ENCODE peak calls at places on chromosomes 4 and X, in ten cellular contexts. One of them, this sample, is unnamed.

GRCh38 chr4:142443469-142443868 is 402.6 kb downstream of the INPP4B start:
- DNase-seq in fibroblast of pulmonary artery: no peak
- DNase-seq in heart right ventricle: no peak
- DNase-seq in fibroblast of lung: no peak
- DNase-seq in GM13976: no peak
- DNase-seq in HCT116: no peak
- DNase-seq in CD8-positive, alpha-beta T cell: peak
- DNase-seq in astrocyte of the spinal cord: no peak
- DNase-seq in AG04449: no peak
- DNase-seq in neural crest cell: no peak
- DNase-seq in this sample: no peak

GRCh38 chr4:38150766-38151165 is 190.6 kb downstream of the PTTG2 start:
- DNase-seq in fibroblast of pulmonary artery: peak
- DNase-seq in heart right ventricle: no peak
- DNase-seq in fibroblast of lung: no peak
- DNase-seq in GM13976: no peak
- DNase-seq in HCT116: no peak
- DNase-seq in CD8-positive, alpha-beta T cell: no peak
- DNase-seq in astrocyte of the spinal cord: no peak
- DNase-seq in AG04449: no peak
- DNase-seq in neural crest cell: no peak
- DNase-seq in this sample: peak

GRCh38 chr4:112897548-112897947 is 151.9 kb upstream of the ANK2 start:
- DNase-seq in fibroblast of pulmonary artery: no peak
- DNase-seq in heart right ventricle: no peak
- DNase-seq in fibroblast of lung: no peak
- DNase-seq in GM13976: no peak
- DNase-seq in HCT116: no peak
- DNase-seq in CD8-positive, alpha-beta T cell: no peak
- DNase-seq in astrocyte of the spinal cord: no peak
- DNase-seq in AG04449: no peak
- DNase-seq in neural crest cell: no peak
- DNase-seq in this sample: no peak

GRCh38 chr4:72314869-72315268 is 254.2 kb downstream of the ADAMTS3 start:
- DNase-seq in fibroblast of pulmonary artery: peak
- DNase-seq in heart right ventricle: no peak
- DNase-seq in fibroblast of lung: peak
- DNase-seq in GM13976: no peak
- DNase-seq in HCT116: no peak
- DNase-seq in CD8-positive, alpha-beta T cell: no peak
- DNase-seq in astrocyte of the spinal cord: peak
- DNase-seq in AG04449: peak
- DNase-seq in neural crest cell: no peak
- DNase-seq in this sample: peak

GRCh38 chr4:31539279-31540074 is 819.3 kb downstream of the PCDH7 start:
- DNase-seq in fibroblast of pulmonary artery: no peak
- DNase-seq in heart right ventricle: no peak
- DNase-seq in fibroblast of lung: no peak
- DNase-seq in GM13976: no peak
- DNase-seq in HCT116: no peak
- DNase-seq in CD8-positive, alpha-beta T cell: no peak
- DNase-seq in astrocyte of the spinal cord: peak
- DNase-seq in AG04449: no peak
- DNase-seq in neural crest cell: no peak
- DNase-seq in this sample: peak

GRCh38 chrX:106791495-106791894 is 11.0 kb upstream of the TBC1D8B start:
- DNase-seq in fibroblast of pulmonary artery: peak
- DNase-seq in heart right ventricle: no peak
- DNase-seq in fibroblast of lung: peak
- DNase-seq in GM13976: no peak
- DNase-seq in HCT116: no peak
- DNase-seq in CD8-positive, alpha-beta T cell: no peak
- DNase-seq in astrocyte of the spinal cord: no peak
- DNase-seq in AG04449: no peak
- DNase-seq in neural crest cell: no peak
- DNase-seq in this sample: peak

GRCh38 chr4:111434581-111434980 is 710.7 kb upstream of the FAM241A start:
- DNase-seq in fibroblast of pulmonary artery: peak
- DNase-seq in heart right ventricle: no peak
- DNase-seq in fibroblast of lung: no peak
- DNase-seq in GM13976: no peak
- DNase-seq in HCT116: no peak
- DNase-seq in CD8-positive, alpha-beta T cell: no peak
- DNase-seq in astrocyte of the spinal cord: no peak
- DNase-seq in AG04449: no peak
- DNase-seq in neural crest cell: no peak
- DNase-seq in this sample: peak

GRCh38 chr4:124936427-124936826 is 223.9 kb upstream of the ANKRD50 start:
- DNase-seq in fibroblast of pulmonary artery: peak
- DNase-seq in heart right ventricle: peak
- DNase-seq in fibroblast of lung: peak
- DNase-seq in GM13976: no peak
- DNase-seq in HCT116: no peak
- DNase-seq in CD8-positive, alpha-beta T cell: no peak
- DNase-seq in astrocyte of the spinal cord: peak
- DNase-seq in AG04449: no peak
- DNase-seq in neural crest cell: no peak
- DNase-seq in this sample: no peak

GRCh38 chr4:38925492-38926418 is 58.1 kb downstream of the FAM114A1 start:
- DNase-seq in fibroblast of pulmonary artery: no peak
- DNase-seq in heart right ventricle: no peak
- DNase-seq in fibroblast of lung: no peak
- DNase-seq in GM13976: no peak
- DNase-seq in HCT116: no peak
- DNase-seq in CD8-positive, alpha-beta T cell: no peak
- DNase-seq in astrocyte of the spinal cord: no peak
- DNase-seq in AG04449: no peak
- DNase-seq in neural crest cell: no peak
- DNase-seq in this sample: peak

GRCh38 chr4:185896832-185897475 is 85.0 kb upstream of the SORBS2 start:
- DNase-seq in fibroblast of pulmonary artery: no peak
- DNase-seq in heart right ventricle: no peak
- DNase-seq in fibroblast of lung: no peak
- DNase-seq in GM13976: no peak
- DNase-seq in HCT116: no peak
- DNase-seq in CD8-positive, alpha-beta T cell: no peak
- DNase-seq in astrocyte of the spinal cord: no peak
- DNase-seq in AG04449: no peak
- DNase-seq in neural crest cell: no peak
- DNase-seq in this sample: no peak

GRCh38 chrX:69388526-69388925 is 115.6 kb upstream of the NALF2 start:
- DNase-seq in fibroblast of pulmonary artery: no peak
- DNase-seq in heart right ventricle: no peak
- DNase-seq in fibroblast of lung: no peak
- DNase-seq in GM13976: no peak
- DNase-seq in HCT116: no peak
- DNase-seq in CD8-positive, alpha-beta T cell: no peak
- DNase-seq in astrocyte of the spinal cord: no peak
- DNase-seq in AG04449: no peak
- DNase-seq in neural crest cell: no peak
- DNase-seq in this sample: no peak

GRCh38 chr4:40626183-40626990 is 3.3 kb downstream of the RBM47 start:
- DNase-seq in fibroblast of pulmonary artery: peak
- DNase-seq in heart right ventricle: no peak
- DNase-seq in fibroblast of lung: no peak
- DNase-seq in GM13976: no peak
- DNase-seq in HCT116: no peak
- DNase-seq in CD8-positive, alpha-beta T cell: no peak
- DNase-seq in astrocyte of the spinal cord: no peak
- DNase-seq in AG04449: no peak
- DNase-seq in neural crest cell: no peak
- DNase-seq in this sample: no peak

GRCh38 chrX:96474357-96475125 is 210.1 kb upstream of the DIAPH2 start:
- DNase-seq in fibroblast of pulmonary artery: peak
- DNase-seq in heart right ventricle: no peak
- DNase-seq in fibroblast of lung: peak
- DNase-seq in GM13976: no peak
- DNase-seq in HCT116: no peak
- DNase-seq in CD8-positive, alpha-beta T cell: no peak
- DNase-seq in astrocyte of the spinal cord: no peak
- DNase-seq in AG04449: no peak
- DNase-seq in neural crest cell: no peak
- DNase-seq in this sample: no peak

GRCh38 chr4:15043226-15043625 is 40.9 kb downstream of the CPEB2 start:
- DNase-seq in fibroblast of pulmonary artery: no peak
- DNase-seq in heart right ventricle: no peak
- DNase-seq in fibroblast of lung: no peak
- DNase-seq in GM13976: no peak
- DNase-seq in HCT116: peak
- DNase-seq in CD8-positive, alpha-beta T cell: no peak
- DNase-seq in astrocyte of the spinal cord: no peak
- DNase-seq in AG04449: no peak
- DNase-seq in neural crest cell: no peak
- DNase-seq in this sample: no peak
- TF ChIP-seq CTCF in fibroblast of pulmonary artery: peak
- TF ChIP-seq CTCF in heart right ventricle: no peak
- TF ChIP-seq CTCF in fibroblast of lung: no peak
- TF ChIP-seq CTCF in GM13976: no peak
- TF ChIP-seq CTCF in HCT116: peak
- TF ChIP-seq CTCF in CD8-positive, alpha-beta T cell: no peak
- TF ChIP-seq CTCF in astrocyte of the spinal cord: peak
- TF ChIP-seq CTCF in AG04449: no peak
- TF ChIP-seq CTCF in neural crest cell: peak
- TF ChIP-seq CTCF in this sample: peak

GRCh38 chr4:53653484-53654053 is 62.3 kb upstream of the LNX1 start:
- DNase-seq in fibroblast of pulmonary artery: peak
- DNase-seq in heart right ventricle: no peak
- DNase-seq in fibroblast of lung: peak
- DNase-seq in GM13976: no peak
- DNase-seq in HCT116: no peak
- DNase-seq in CD8-positive, alpha-beta T cell: no peak
- DNase-seq in astrocyte of the spinal cord: peak
- DNase-seq in AG04449: no peak
- DNase-seq in neural crest cell: no peak
- DNase-seq in this sample: peak
- TF ChIP-seq CTCF in fibroblast of pulmonary artery: no peak
- TF ChIP-seq CTCF in heart right ventricle: no peak
- TF ChIP-seq CTCF in fibroblast of lung: no peak
- TF ChIP-seq CTCF in GM13976: no peak
- TF ChIP-seq CTCF in HCT116: peak
- TF ChIP-seq CTCF in CD8-positive, alpha-beta T cell: no peak
- TF ChIP-seq CTCF in astrocyte of the spinal cord: no peak
- TF ChIP-seq CTCF in AG04449: no peak
- TF ChIP-seq CTCF in neural crest cell: no peak
- TF ChIP-seq CTCF in this sample: no peak

GRCh38 chr4:48944252-48944651 is 37.7 kb upstream of the OCIAD2 start:
- DNase-seq in fibroblast of pulmonary artery: peak
- DNase-seq in heart right ventricle: no peak
- DNase-seq in fibroblast of lung: no peak
- DNase-seq in GM13976: no peak
- DNase-seq in HCT116: peak
- DNase-seq in CD8-positive, alpha-beta T cell: no peak
- DNase-seq in astrocyte of the spinal cord: peak
- DNase-seq in AG04449: no peak
- DNase-seq in neural crest cell: no peak
- DNase-seq in this sample: no peak

GRCh38 chr4:48945981-48946380 is 39.4 kb upstream of the OCIAD2 start:
- DNase-seq in fibroblast of pulmonary artery: no peak
- DNase-seq in heart right ventricle: no peak
- DNase-seq in fibroblast of lung: no peak
- DNase-seq in GM13976: no peak
- DNase-seq in HCT116: no peak
- DNase-seq in CD8-positive, alpha-beta T cell: no peak
- DNase-seq in astrocyte of the spinal cord: no peak
- DNase-seq in AG04449: no peak
- DNase-seq in neural crest cell: no peak
- DNase-seq in this sample: no peak

GRCh38 chr4:48939785-48940184 is 33.2 kb upstream of the OCIAD2 start:
- DNase-seq in fibroblast of pulmonary artery: peak
- DNase-seq in heart right ventricle: no peak
- DNase-seq in fibroblast of lung: peak
- DNase-seq in GM13976: no peak
- DNase-seq in HCT116: no peak
- DNase-seq in CD8-positive, alpha-beta T cell: no peak
- DNase-seq in astrocyte of the spinal cord: peak
- DNase-seq in AG04449: peak
- DNase-seq in neural crest cell: no peak
- DNase-seq in this sample: peak

GRCh38 chr4:48944659-48945290 is 38.2 kb upstream of the OCIAD2 start:
- DNase-seq in fibroblast of pulmonary artery: no peak
- DNase-seq in heart right ventricle: no peak
- DNase-seq in fibroblast of lung: no peak
- DNase-seq in GM13976: no peak
- DNase-seq in HCT116: no peak
- DNase-seq in CD8-positive, alpha-beta T cell: peak
- DNase-seq in astrocyte of the spinal cord: no peak
- DNase-seq in AG04449: no peak
- DNase-seq in neural crest cell: peak
- DNase-seq in this sample: no peak

DNA sequence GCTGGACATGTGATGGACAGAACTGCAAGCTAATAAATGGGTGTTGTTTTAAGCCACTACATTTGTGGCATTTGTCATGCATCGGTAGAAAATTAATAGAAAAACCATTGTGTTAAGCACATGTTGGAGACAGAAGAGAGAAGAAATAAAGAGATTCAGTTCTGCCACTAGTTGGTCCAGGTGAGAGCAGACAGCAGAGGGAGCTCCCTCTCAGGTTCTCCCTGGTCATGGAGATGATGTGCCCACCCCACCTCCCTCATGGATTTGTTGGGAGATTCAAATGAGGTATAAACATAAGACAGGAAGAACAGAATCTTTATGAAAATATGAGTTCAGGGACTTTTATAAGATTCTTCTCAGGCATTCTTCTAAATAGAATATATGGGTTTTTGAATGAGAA is 36.8 kb upstream of the OCIAD2 start:
- DNase-seq in fibroblast of pulmonary artery: no peak
- DNase-seq in heart right ventricle: no peak
- DNase-seq in fibroblast of lung: no peak
- DNase-seq in GM13976: no peak
- DNase-seq in HCT116: peak
- DNase-seq in CD8-positive, alpha-beta T cell: no peak
- DNase-seq in astrocyte of the spinal cord: no peak
- DNase-seq in AG04449: no peak
- DNase-seq in neural crest cell: no peak
- DNase-seq in this sample: no peak
- TF ChIP-seq CTCF in fibroblast of pulmonary artery: peak
- TF ChIP-seq CTCF in heart right ventricle: no peak
- TF ChIP-seq CTCF in fibroblast of lung: no peak
- TF ChIP-seq CTCF in GM13976: no peak
- TF ChIP-seq CTCF in HCT116: peak
- TF ChIP-seq CTCF in CD8-positive, alpha-beta T cell: no peak
- TF ChIP-seq CTCF in astrocyte of the spinal cord: peak
- TF ChIP-seq CTCF in AG04449: no peak
- TF ChIP-seq CTCF in neural crest cell: peak
- TF ChIP-seq CTCF in this sample: peak

DNA sequence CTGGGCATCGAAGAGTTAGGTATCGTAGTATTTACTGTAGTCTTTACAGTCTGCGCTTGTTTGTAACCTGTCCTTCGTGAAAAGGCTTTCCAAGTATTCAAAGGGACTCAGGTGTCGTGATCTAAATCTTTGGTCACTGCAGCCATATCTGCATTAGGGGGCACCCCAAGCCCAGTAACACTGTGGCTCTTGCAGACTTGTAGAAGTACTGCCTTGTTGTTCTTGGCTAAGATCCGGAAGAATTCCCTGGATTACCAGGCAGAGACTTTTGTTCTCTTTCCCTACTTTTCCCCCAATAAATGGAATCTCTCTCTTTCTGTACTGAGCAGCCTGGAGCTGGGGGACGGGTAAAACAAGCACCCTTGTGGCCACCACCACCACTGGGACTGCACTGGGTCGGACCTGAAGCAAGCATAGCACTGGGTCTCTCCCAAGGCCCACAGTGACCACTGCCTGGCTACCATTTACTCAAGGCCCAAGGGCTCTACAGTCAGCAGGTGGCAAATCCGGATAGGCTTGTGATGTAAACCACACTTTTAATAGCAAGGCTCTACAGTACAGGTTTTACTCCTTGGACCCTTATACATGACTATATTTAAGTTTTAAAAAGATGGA is 12.0 kb downstream of the CXorf58 start:
- DNase-seq in fibroblast of pulmonary artery: peak
- DNase-seq in heart right ventricle: no peak
- DNase-seq in fibroblast of lung: no peak
- DNase-seq in GM13976: no peak
- DNase-seq in HCT116: no peak
- DNase-seq in CD8-positive, alpha-beta T cell: no peak
- DNase-seq in astrocyte of the spinal cord: no peak
- DNase-seq in AG04449: no peak
- DNase-seq in neural crest cell: no peak
- DNase-seq in this sample: peak
- TF ChIP-seq CTCF in fibroblast of pulmonary artery: peak
- TF ChIP-seq CTCF in heart right ventricle: no peak
- TF ChIP-seq CTCF in fibroblast of lung: no peak
- TF ChIP-seq CTCF in GM13976: no peak
- TF ChIP-seq CTCF in HCT116: no peak
- TF ChIP-seq CTCF in CD8-positive, alpha-beta T cell: no peak
- TF ChIP-seq CTCF in astrocyte of the spinal cord: no peak
- TF ChIP-seq CTCF in AG04449: no peak
- TF ChIP-seq CTCF in neural crest cell: no peak
- TF ChIP-seq CTCF in this sample: peak

This sample was measured in fibroblast of villous mesenchyme.